ENCODE peak calls at places on chromosome 22, in nine cellular contexts. W, H, Q, S, I, T, M, E and A are unnamed samples.

GRCh38 chr22:25375683-25376082 is 156.2 kb downstream of the CRYBB2 start:
- DNase-seq in W (no peak), H (no peak), Q (no peak), S (no peak), I (no peak), T (no peak), M (no peak), E (no peak), A (no peak)

GRCh38 chr22:24706732-24707476 is 67.6 kb downstream of the PIWIL3 start:
- DNase-seq in W (no peak), H (no peak), Q (no peak), S (peak; percentile 11), I (no peak), T (no peak), M (no peak), E (no peak), A (no peak)

GRCh38 chr22:36136475-36136874 is 24.1 kb downstream of the APOL3 start:
- DNase-seq in W (no peak), H (no peak), Q (no peak), S (no peak), I (peak; percentile 67), T (no peak), M (no peak), E (peak; percentile 64), A (no peak)

GRCh38 chr22:31139066-31139465 is 1.2 kb downstream of the PLA2G3 start:
- DNase-seq in W (no peak), H (no peak), Q (no peak), S (peak; percentile 22), I (no peak), T (no peak), M (no peak), E (no peak), A (no peak)

GRCh38 chr22:18031670-18032454 is 7.5 kb upstream of the MICAL3 start:
- DNase-seq in W (no peak), H (no peak), Q (no peak), S (peak; percentile 98), I (peak; percentile 94), T (no peak), M (peak; percentile 52), E (peak; percentile 82), A (no peak)

GRCh38 chr22:26718905-26719304 is 61.5 kb downstream of the MIAT start:
- DNase-seq in W (no peak), H (no peak), Q (no peak), S (peak; percentile 6), I (peak; percentile 96), T (no peak), M (no peak), E (peak; percentile 80), A (no peak)

GRCh38 chr22:49971232-49972162 is 10.9 kb downstream of the PIM3 start:
- DNase-seq in W (no peak), H (peak; percentile 7), Q (peak; percentile 25), S (no peak), I (peak; percentile 54), T (peak; percentile 94), M (no peak), E (peak; percentile 72), A (peak; percentile 74)

GRCh38 chr22:20316217-20316843 is 3.5 kb downstream of the DGCR6L start:
- DNase-seq in W (no peak), H (no peak), Q (no peak), S (no peak), I (no peak), T (no peak), M (no peak), E (no peak), A (peak; percentile 54)

GRCh38 chr22:18096823-18097222 is 13.8 kb upstream of the TUBA8 start:
- DNase-seq in W (no peak), H (no peak), Q (no peak), S (no peak), I (no peak), T (no peak), M (no peak), E (no peak), A (no peak)

GRCh38 chr22:44575344-44576268 is 77.6 kb upstream of the RTL6 start:
- DNase-seq in W (no peak), H (no peak), Q (no peak), S (no peak), I (no peak), T (no peak), M (no peak), E (no peak), A (peak; percentile 28)

GRCh38 chr22:40107756-40108437 is 69.8 kb upstream of the TNRC6B start:
- DNase-seq in W (no peak), H (no peak), Q (no peak), S (peak; percentile 55), I (peak; percentile 58), T (peak; percentile 71), M (no peak), E (peak; percentile 43), A (peak; percentile 61)

GRCh38 chr22:20741634-20742581 is 32.0 kb upstream of the SERPIND1 start:
- DNase-seq in W (peak; percentile 23), H (no peak), Q (peak; percentile 28), S (peak; percentile 56), I (peak; percentile 6), T (peak; percentile 58), M (no peak), E (peak; percentile 34), A (no peak)

GRCh38 chr22:50444663-50445062 is 30.2 kb downstream of the SBF1 start:
- DNase-seq in W (no peak), H (no peak), Q (no peak), S (peak; percentile 24), I (peak; percentile 73), T (peak; percentile 86), M (no peak), E (peak; percentile 80), A (peak; percentile 51)

GRCh38 chr22:47202819-47203553 is 440.5 kb downstream of the TBC1D22A start:
- DNase-seq in W (no peak), H (no peak), Q (no peak), S (no peak), I (no peak), T (no peak), M (no peak), E (no peak), A (peak; percentile 29)

GRCh38 chr22:26777402-26777801 is 120.0 kb downstream of the MIAT start:
- DNase-seq in W (no peak), H (no peak), Q (no peak), S (no peak), I (peak; percentile 74), T (peak; percentile 88), M (no peak), E (no peak), A (no peak)

GRCh38 chr22:47626428-47627390 is 864.3 kb downstream of the TBC1D22A start:
- DNase-seq in W (no peak), H (no peak), Q (no peak), S (no peak), I (no peak), T (peak; percentile 33), M (no peak), E (no peak), A (no peak)

GRCh38 chr22:33923660-33924246 is 3.5 kb upstream of the LARGE1 start:
- DNase-seq in W (peak; percentile 13), H (peak; percentile 60), Q (no peak), S (peak; percentile 55), I (peak; percentile 46), T (peak; percentile 83), M (no peak), E (peak; percentile 84), A (no peak)

GRCh38 chr22:47190276-47190956 is 428.0 kb downstream of the TBC1D22A start:
- DNase-seq in W (no peak), H (no peak), Q (no peak), S (no peak), I (no peak), T (no peak), M (no peak), E (no peak), A (peak; percentile 39)

GRCh38 chr22:25739659-25740344 is 2.2 kb upstream of the MYO18B start:
- DNase-seq in W (no peak), H (no peak), Q (no peak), S (no peak), I (no peak), T (no peak), M (no peak), E (no peak), A (no peak)

GRCh38 chr22:29979645-29980303 is 96.8 kb downstream of the MTMR3 start:
- DNase-seq in W (no peak), H (no peak), Q (no peak), S (no peak), I (no peak), T (no peak), M (no peak), E (no peak), A (no peak)

GRCh38 chr22:45033136-45033535 is 23.3 kb upstream of the PHF21B start:
- DNase-seq in W (no peak), H (no peak), Q (no peak), S (no peak), I (no peak), T (no peak), M (no peak), E (no peak), A (no peak)

GRCh38 chr22:31284241-31284745 is 8.0 kb downstream of the PIK3IP1 start:
- DNase-seq in W (no peak), H (no peak), Q (no peak), S (no peak), I (no peak), T (no peak), M (no peak), E (no peak), A (peak; percentile 3)

GRCh38 chr22:20953668-20954500 is 13.2 kb upstream of the AIFM3 start:
- DNase-seq in W (no peak), H (no peak), Q (no peak), S (peak; percentile 97), I (no peak), T (no peak), M (no peak), E (peak; percentile 57), A (no peak)

GRCh38 chr22:50731811-50732624 is 6.0 kb upstream of the ACR start:
- DNase-seq in W (peak; percentile 51), H (no peak), Q (peak; percentile 65), S (peak; percentile 66), I (peak; percentile 16), T (peak; percentile 71), M (no peak), E (peak; percentile 40), A (peak; percentile 56)

GRCh38 chr22:20438066-20438677 is 547 bp upstream of the SCARF2 start:
- DNase-seq in W (no peak), H (no peak), Q (no peak), S (no peak), I (no peak), T (no peak), M (no peak), E (peak; percentile 46), A (no peak)

GRCh38 chr22:48753381-48753730 is 1074.3 kb downstream of the BRD1 start:
- DNase-seq in W (no peak), H (no peak), Q (no peak), S (no peak), I (no peak), T (no peak), M (no peak), E (no peak), A (peak; percentile 54)

GRCh38 chr22:44202261-44202789 is 21.6 kb downstream of the PARVG start:
- DNase-seq in W (no peak), H (no peak), Q (no peak), S (no peak), I (peak; percentile 59), T (no peak), M (no peak), E (peak; percentile 79), A (no peak)

GRCh38 chr22:48432721-48433518 is 1394.8 kb downstream of the BRD1 start:
- DNase-seq in W (no peak), H (no peak), Q (no peak), S (no peak), I (no peak), T (no peak), M (no peak), E (no peak), A (no peak)

GRCh38 chr22:29394931-29395581 is 6.7 kb upstream of the AP1B1 start:
- DNase-seq in W (peak; percentile 53), H (peak; percentile 71), Q (peak; percentile 57), S (peak; percentile 78), I (peak; percentile 66), T (peak; percentile 84), M (peak; percentile 23), E (peak; percentile 75), A (peak; percentile 67)

GRCh38 chr22:25364281-25364680 is 144.8 kb downstream of the CRYBB2 start:
- DNase-seq in W (no peak), H (no peak), Q (no peak), S (no peak), I (no peak), T (no peak), M (no peak), E (no peak), A (peak; percentile 54)

GRCh38 chr22:25076281-25076680 is 123.4 kb upstream of the CRYBB3 start:
- DNase-seq in W (no peak), H (no peak), Q (no peak), S (no peak), I (no peak), T (no peak), M (no peak), E (no peak), A (peak; percentile 84)